ENCODE peak calls at places on chromosomes 7 and 10, in five cellular contexts. J is CD4-positive, alpha-beta T cell; R is colonic mucosa; H is HCT116; N is CD14-positive monocyte. O is an unnamed sample.

GRCh38 chr10:23693398-23693797 is 254.5 kb downstream of the OTUD1 start:
- DNase-seq in J (no peak), R (no peak), H (no peak), N (no peak), O (no peak)

GRCh38 chr10:132187421-132188138 is 832 bp downstream of the DPYSL4 start:
- DNase-seq in J (no peak), R (no peak), H (no peak), N (no peak), O (no peak)

GRCh38 chr7:7526006-7526405 is 9.7 kb downstream of the COL28A1 start:
- DNase-seq in J (no peak), R (no peak), H (no peak), N (no peak), O (no peak)

GRCh38 chr10:130652964-130653578 is 516.9 kb downstream of the GLRX3 start:
- DNase-seq in J (no peak), R (no peak), H (no peak), N (no peak), O (no peak)

GRCh38 chr7:142864980-142865747 is 10.3 kb downstream of the EPHB6 start:
- DNase-seq in J (no peak), R (no peak), H (no peak), N (no peak), O (no peak)

GRCh38 chr7:71712653-71713180 is 580.8 kb downstream of the GALNT17 start:
- DNase-seq in J (no peak), R (no peak), H (no peak), N (no peak), O (no peak)

GRCh38 chr7:119329715-119330114 is 943.3 kb upstream of the KCND2 start:
- DNase-seq in J (no peak), R (no peak), H (no peak), N (no peak), O (no peak)

GRCh38 chr10:8365935-8366911 is 311.7 kb downstream of the GATA3 start:
- DNase-seq in J (peak), R (no peak), H (no peak), N (no peak), O (no peak)

GRCh38 chr7:122143376-122143750 is 686 bp downstream of the AASS start:
- DNase-seq in J (no peak), R (peak), H (no peak), N (no peak), O (no peak)

GRCh38 chr10:7412482-7413251 is 1.8 kb upstream of the SFMBT2 start:
- DNase-seq in J (no peak), R (peak), H (no peak), N (peak), O (no peak)

GRCh38 chr10:3811331-3811870 is 26.4 kb upstream of the KLF6 start:
- DNase-seq in J (no peak), R (no peak), H (no peak), N (peak), O (no peak)

GRCh38 chr7:114519215-114519614 is 104.6 kb downstream of the FOXP2 start:
- DNase-seq in J (no peak), R (no peak), H (no peak), N (no peak), O (no peak)

GRCh38 chr7:17098515-17098914 is 199.9 kb upstream of the AHR start:
- DNase-seq in J (no peak), R (no peak), H (no peak), N (no peak), O (no peak)

GRCh38 chr7:136369225-136369624 is 392.1 kb upstream of the MTPN start:
- DNase-seq in J (no peak), R (no peak), H (no peak), N (no peak), O (no peak)

GRCh38 chr10:4733150-4733842 is 92.7 kb upstream of the AKR1E2 start:
- DNase-seq in J (no peak), R (no peak), H (no peak), N (no peak), O (no peak)

GRCh38 chr7:68770649-68771048 is 827.6 kb upstream of the AUTS2 start:
- DNase-seq in J (no peak), R (no peak), H (no peak), N (no peak), O (no peak)

GRCh38 chr7:44489955-44490350 is 505 bp downstream of the NUDCD3 start:
- DNase-seq in J (peak), R (peak), H (no peak), N (no peak), O (no peak)

GRCh38 chr10:15339857-15340256 is 31.2 kb downstream of the FAM171A1 start:
- DNase-seq in J (no peak), R (no peak), H (no peak), N (no peak), O (no peak)

GRCh38 chr7:155744931-155745683 is 67.2 kb downstream of the SHH start:
- DNase-seq in J (no peak), R (no peak), H (no peak), N (no peak), O (no peak)

GRCh38 chr10:15290671-15291070 is 80.4 kb downstream of the FAM171A1 start:
- DNase-seq in J (no peak), R (no peak), H (no peak), N (no peak), O (no peak)

GRCh38 chr7:140070546-140070945 is 7.8 kb upstream of the PARP12 start:
- DNase-seq in J (no peak), R (no peak), H (no peak), N (no peak), O (no peak)

GRCh38 chr7:39540320-39540719 is 25.9 kb upstream of the YAE1 start:
- DNase-seq in J (no peak), R (peak), H (no peak), N (no peak), O (no peak)

GRCh38 chr10:59885430-59886134 is 20.8 kb downstream of the CCDC6 start:
- DNase-seq in J (no peak), R (no peak), H (no peak), N (peak), O (no peak)

GRCh38 chr7:64300641-64301405 is 12.9 kb upstream of the ZNF736 start:
- DNase-seq in J (no peak), R (no peak), H (no peak), N (no peak), O (no peak)

GRCh38 chr7:134693256-134693655 is 46.6 kb downstream of the BPGM start:
- DNase-seq in J (peak), R (no peak), H (no peak), N (no peak), O (peak)

GRCh38 chr7:24448038-24448437 is 125.2 kb upstream of the PALS2 start:
- DNase-seq in J (no peak), R (no peak), H (no peak), N (no peak), O (no peak)

GRCh38 chr10:122510326-122510725 is 49.0 kb downstream of the HTRA1 start:
- DNase-seq in J (no peak), R (no peak), H (no peak), N (no peak), O (no peak)

GRCh38 chr7:141715794-141716689 is 7.9 kb downstream of the WEE2 start:
- DNase-seq in J (no peak), R (no peak), H (no peak), N (no peak), O (no peak)

GRCh38 chr7:98840604-98841508 is 29.0 kb downstream of the TMEM130 start:
- DNase-seq in J (no peak), R (no peak), H (no peak), N (no peak), O (no peak)

GRCh38 chr10:86068532-86069337 is 297.9 kb downstream of the GRID1 start:
- DNase-seq in J (no peak), R (no peak), H (no peak), N (no peak), O (no peak)

GRCh38 chr7:157550300-157551275 is 213.8 kb downstream of the DNAJB6 start:
- DNase-seq in J (no peak), R (no peak), H (no peak), N (peak), O (no peak)

GRCh38 chr10:70381491-70382421 is 669 bp downstream of the LRRC20 start:
- DNase-seq in J (no peak), R (peak), H (no peak), N (no peak), O (no peak)

GRCh38 chr10:29998142-29998808 is 61.1 kb downstream of the JCAD start:
- DNase-seq in J (peak), R (peak), H (peak), N (peak), O (peak)

GRCh38 chr10:125694874-125695273 is 11.9 kb upstream of the TEX36 start:
- DNase-seq in J (no peak), R (no peak), H (no peak), N (no peak), O (peak)

GRCh38 chr7:81721428-81721827 is 48.4 kb downstream of the HGF start:
- DNase-seq in J (no peak), R (no peak), H (no peak), N (no peak), O (no peak)

GRCh38 chr7:81719865-81720264 is 50.0 kb downstream of the HGF start:
- DNase-seq in J (no peak), R (no peak), H (no peak), N (no peak), O (no peak)

GRCh38 chr7:81710751-81711150 is 59.1 kb downstream of the HGF start:
- DNase-seq in J (no peak), R (no peak), H (no peak), N (no peak), O (no peak)

GRCh38 chr7:81714306-81714705 is 55.5 kb downstream of the HGF start:
- DNase-seq in J (no peak), R (no peak), H (no peak), N (no peak), O (no peak)

DNA sequence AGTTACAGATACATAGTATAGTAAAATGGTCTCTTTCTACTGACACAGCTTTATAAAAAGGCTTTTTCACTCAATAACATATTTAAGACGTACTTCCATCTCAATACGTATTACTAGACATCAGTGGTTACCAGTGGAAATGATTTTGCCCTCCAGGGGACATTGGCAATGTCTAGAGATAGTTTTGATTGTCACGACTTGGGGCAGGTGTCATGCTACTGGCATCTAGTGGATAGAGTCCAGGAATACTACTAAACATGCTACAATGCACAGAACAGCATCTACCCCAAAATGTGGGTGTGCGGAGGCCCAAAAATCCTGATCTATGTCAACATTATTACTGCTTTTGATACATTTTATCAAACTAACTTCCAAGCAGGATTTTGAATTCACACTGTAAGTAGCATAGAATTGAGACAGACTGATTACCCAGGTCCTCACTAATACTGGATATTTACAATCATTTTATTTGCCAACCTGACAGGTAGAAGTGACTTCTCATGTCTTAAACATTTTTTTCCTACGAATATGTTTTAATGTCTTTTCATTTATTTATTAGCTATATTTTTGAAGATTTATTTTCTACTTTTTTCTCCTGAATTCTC is 53.8 kb downstream of the HGF start:
- DNase-seq in J (no peak), R (no peak), H (peak), N (no peak), O (no peak)
- TF ChIP-seq CTCF in J (no peak), R (no peak), H (peak), N (no peak), O (peak)

GRCh38 chr7:2316578-2316977 is 2.3 kb upstream of the SNX8 start:
- DNase-seq in J (no peak), R (no peak), H (no peak), N (no peak), O (no peak)

GRCh38 chr7:2317556-2318293 is 3.5 kb upstream of the SNX8 start:
- DNase-seq in J (no peak), R (no peak), H (no peak), N (no peak), O (no peak)

GRCh38 chr7:2325028-2325625 is 10.9 kb upstream of the SNX8 start:
- DNase-seq in J (no peak), R (no peak), H (no peak), N (no peak), O (no peak)

GRCh38 chr7:2315787-2316186 is 1.5 kb upstream of the SNX8 start:
- DNase-seq in J (no peak), R (no peak), H (no peak), N (no peak), O (no peak)

GRCh38 chr7:2321020-2321419 is 6.8 kb upstream of the SNX8 start:
- DNase-seq in J (no peak), R (no peak), H (no peak), N (no peak), O (no peak)
- TF ChIP-seq CTCF in J (no peak), R (no peak), H (no peak), N (no peak), O (peak)

GRCh38 chr10:55631071-55631654 is 729.9 kb downstream of the ZWINT start:
- DNase-seq in J (no peak), R (peak), H (no peak), N (no peak), O (no peak)

GRCh38 chr10:55630491-55631056 is 730.5 kb downstream of the ZWINT start:
- DNase-seq in J (no peak), R (no peak), H (no peak), N (no peak), O (no peak)

GRCh38 chr10:55627526-55628170 is 733.4 kb downstream of the ZWINT start:
- DNase-seq in J (no peak), R (no peak), H (no peak), N (no peak), O (no peak)

GRCh38 chr10:55628260-55628701 is 732.8 kb downstream of the ZWINT start:
- DNase-seq in J (no peak), R (peak), H (no peak), N (no peak), O (no peak)

DNA sequence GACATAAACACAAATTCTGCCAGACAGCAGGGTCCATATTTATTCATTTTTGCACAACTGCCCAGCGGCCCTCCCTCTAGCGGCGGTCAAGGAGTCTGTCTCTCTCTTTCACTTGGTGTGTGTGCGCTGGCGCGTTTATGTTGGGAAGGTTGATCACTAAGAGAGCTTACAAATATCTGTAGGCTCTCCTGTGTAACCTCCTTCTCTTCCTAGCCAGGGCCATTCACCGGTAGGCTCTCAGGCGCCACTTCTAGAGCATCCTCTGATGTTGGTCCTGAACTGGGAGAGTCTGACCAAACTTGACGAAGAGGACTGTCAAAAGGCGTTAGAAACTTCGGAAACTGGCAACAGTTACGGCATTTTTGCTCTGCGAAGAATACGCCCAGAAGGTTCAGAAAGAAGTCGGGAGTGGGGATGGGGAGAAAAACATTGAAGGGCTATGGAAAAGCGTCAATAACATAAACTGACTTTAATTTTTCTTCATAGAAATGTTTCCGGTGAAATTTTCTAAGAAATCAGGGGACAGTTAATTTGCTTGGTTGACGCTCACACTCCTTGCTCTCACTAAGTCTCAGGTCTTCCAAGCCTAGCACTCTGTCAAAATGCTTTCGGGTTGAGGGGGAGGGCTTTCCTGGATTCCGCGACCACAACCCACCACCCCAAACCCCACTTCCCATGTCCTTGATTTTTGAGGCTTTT is 731.1 kb downstream of the ZWINT start:
- DNase-seq in J (no peak), R (peak), H (no peak), N (no peak), O (no peak)
- TF ChIP-seq CTCF in J (no peak), R (peak), H (no peak), N (no peak), O (no peak)

GRCh38 chr7:113083132-113083833 is 3.3 kb downstream of the GPR85 start:
- DNase-seq in J (no peak), R (no peak), H (no peak), N (no peak), O (no peak)
- TF ChIP-seq CTCF in J (no peak), R (no peak), H (no peak), N (no peak), O (no peak)

DNA sequence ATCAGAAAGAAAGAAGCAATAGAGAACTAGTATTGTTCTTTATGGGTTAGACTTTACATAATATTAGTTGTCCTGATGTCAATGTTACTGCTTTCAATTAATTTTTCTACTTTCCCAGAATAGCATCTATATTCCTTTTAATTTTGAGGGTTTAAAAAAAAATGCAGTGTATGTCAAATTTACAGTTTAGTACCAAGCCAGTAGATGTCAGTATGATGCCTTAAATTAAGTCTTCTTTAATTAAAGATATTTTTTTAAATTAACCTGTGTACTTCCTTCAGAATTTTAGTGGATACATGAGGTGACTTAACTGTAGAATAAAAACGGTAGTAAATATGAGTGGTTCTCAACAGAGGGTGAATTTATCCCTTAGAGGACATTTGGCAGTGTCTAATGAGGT is 35.2 kb upstream of the STOX1 start:
- DNase-seq in J (no peak), R (no peak), H (no peak), N (no peak), O (no peak)
- TF ChIP-seq CTCF in J (no peak), R (no peak), H (peak), N (no peak), O (peak)

O was measured in AG09319.